ENCODE peak calls at places on chromosomes 12 and 14, in eight cellular contexts. X is tibial nerve, O is HCT116, A is breast epithelium, G is HepG2, I is heart left ventricle, C is transverse colon, Q is uterus. R is an unnamed sample.

GRCh38 chr14:37697489-37698121 is 102.2 kb downstream of the TTC6 start:
- DNase-seq in Q (no peak), C (no peak), G (peak; percentile 96), I (no peak), O (no peak), X (no peak), A (no peak), R (no peak)

GRCh38 chr12:94971923-94972322 is 31.6 kb downstream of the NDUFA12 start:
- DNase-seq in O (no peak), A (no peak), Q (no peak), G (no peak), X (no peak), I (no peak), C (no peak), R (no peak)

GRCh38 chr14:78319826-78320635 is 149.9 kb downstream of the NRXN3 start:
- DNase-seq in A (no peak), X (no peak), O (no peak), C (no peak), I (no peak), Q (no peak), G (no peak), R (no peak)

GRCh38 chr12:103801709-103802585 is 39.1 kb downstream of the NT5DC3 start:
- DNase-seq in G (peak; percentile 57), Q (peak; percentile 45), O (peak; percentile 51), I (no peak), X (no peak), C (no peak), A (no peak), R (peak; percentile 81)

GRCh38 chr12:109214131-109214530 is 95.0 kb downstream of the FOXN4 start:
- DNase-seq in I (no peak), A (no peak), G (no peak), Q (no peak), O (no peak), C (no peak), X (no peak), R (no peak)

GRCh38 chr14:34713681-34714319 is 593 bp downstream of the CFL2 start:
- DNase-seq in A (no peak), O (no peak), X (no peak), C (peak; percentile 37), Q (peak; percentile 61), G (peak; percentile 55), I (peak; percentile 40), R (peak; percentile 57)

GRCh38 chr14:105069887-105070759 is 4.9 kb upstream of the GPR132 start:
- DNase-seq in O (no peak), I (peak; percentile 52), X (no peak), G (no peak), C (no peak), A (peak; percentile 49), Q (no peak), R (no peak)

GRCh38 chr12:56676851-56677601 is 11.1 kb downstream of the PTGES3 start:
- DNase-seq in I (no peak), A (no peak), G (no peak), O (no peak), X (no peak), C (peak; percentile 34), Q (no peak), R (peak; percentile 3)

GRCh38 chr14:34633697-34634096 is 3.7 kb upstream of the SNX6 start:
- DNase-seq in C (no peak), A (no peak), I (no peak), X (no peak), G (no peak), Q (no peak), O (no peak), R (no peak)

GRCh38 chr14:95467657-95468056 is 48.8 kb downstream of the SYNE3 start:
- DNase-seq in X (no peak), G (no peak), A (no peak), Q (no peak), I (no peak), C (no peak), O (no peak), R (no peak)
- H3K27ac ChIP-seq in X (peak overlapping the region; percentile 47), G (no peak overlapping the region), A (peak overlapping the region; percentile 32), Q (no peak overlapping the region), I (peak overlapping the region; percentile 34), C (peak overlapping the region; percentile 78), O (no peak overlapping the region), R (no peak overlapping the region)

GRCh38 chr12:120903382-120903817 is 758 bp downstream of the SPPL3 start:
- DNase-seq in A (peak; percentile 62), Q (peak; percentile 47), I (peak; percentile 73), O (no peak), C (peak; percentile 81), G (peak; percentile 39), X (peak; percentile 23), R (peak; percentile 54)

GRCh38 chr12:120901818-120902217 is 2.3 kb downstream of the SPPL3 start:
- DNase-seq in Q (no peak), I (no peak), C (no peak), A (no peak), X (no peak), G (no peak), O (no peak), R (no peak)

GRCh38 chr12:120902846-120903381 is 1.2 kb downstream of the SPPL3 start:
- DNase-seq in C (no peak), A (no peak), X (no peak), I (no peak), G (no peak), O (no peak), Q (no peak), R (no peak)

GRCh38 chr12:120905856-120906384 is 1.8 kb upstream of the SPPL3 start:
- DNase-seq in I (no peak), O (no peak), C (no peak), X (no peak), G (no peak), A (no peak), Q (no peak), R (no peak)

DNA sequence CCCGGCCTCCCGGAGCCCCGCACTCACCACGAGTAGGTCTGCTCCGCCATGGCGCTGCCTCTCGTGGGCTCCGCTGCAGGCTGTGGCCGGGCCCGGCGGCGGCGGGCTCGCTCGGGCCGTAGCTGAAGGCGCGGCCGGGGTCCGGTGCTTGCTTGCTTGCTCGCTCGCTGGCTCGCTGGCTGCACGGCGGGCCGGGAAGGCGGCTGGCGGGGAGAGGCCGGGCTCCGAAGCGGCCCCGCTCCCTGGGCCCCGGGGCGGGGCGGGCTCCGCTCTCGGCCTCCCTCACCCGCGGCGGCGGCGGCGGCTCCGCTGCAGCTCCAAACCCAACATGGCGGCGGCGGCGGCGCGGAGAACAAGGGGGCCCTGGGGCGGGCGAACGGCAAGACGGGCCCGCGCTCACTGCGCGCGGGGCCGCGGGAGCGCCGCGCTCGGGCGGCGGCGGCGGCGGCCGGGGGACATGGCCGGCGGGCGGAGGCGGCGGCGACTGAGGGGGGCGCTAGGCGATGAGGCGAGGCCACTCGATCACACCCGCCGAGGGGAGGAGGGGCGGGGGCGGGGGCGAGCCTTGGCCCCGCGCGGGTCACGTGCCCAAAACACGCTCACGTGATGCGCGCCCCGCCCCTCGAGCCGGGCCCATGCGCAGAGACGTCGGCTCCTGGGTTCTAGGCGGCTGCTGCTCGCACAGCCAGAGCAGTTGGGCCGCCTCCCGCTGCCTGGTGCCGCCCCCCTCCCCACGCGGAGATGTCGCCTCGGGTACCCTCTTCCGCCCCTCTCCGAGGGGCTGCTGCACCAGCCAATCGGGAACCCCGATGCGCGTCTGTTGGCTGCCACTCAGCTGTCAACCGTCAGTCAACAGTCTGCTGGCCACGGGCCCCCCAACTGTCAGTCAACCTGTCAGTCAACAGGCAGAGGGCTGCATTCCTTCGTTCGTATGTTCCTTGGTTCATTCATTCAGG is at the start of gene SPPL3:
- DNase-seq in X (peak; percentile 89), G (peak; percentile 75), I (peak; percentile 96), O (peak; percentile 58), Q (peak; percentile 89), A (peak; percentile 86), C (peak; percentile 95), R (peak; percentile 89)
- TF ChIP-seq POLR2A in X (peak; percentile 54), G (peak; percentile 57), I (no peak), O (peak; percentile 50), Q (peak; percentile 44), A (peak; percentile 31), C (peak; percentile 32), R (peak; percentile 86)

GRCh38 chr12:12501121-12501520 is 61.5 kb downstream of the DUSP16 start:
- DNase-seq in A (no peak), X (no peak), C (no peak), I (no peak), O (no peak), G (no peak), Q (no peak), R (no peak)

GRCh38 chr12:12505544-12506501 is 56.8 kb downstream of the DUSP16 start:
- DNase-seq in A (no peak), X (no peak), O (no peak), Q (peak; percentile 30), I (no peak), G (peak; percentile 53), C (no peak), R (no peak)

GRCh38 chr12:12502813-12503146 is 59.9 kb downstream of the DUSP16 start:
- DNase-seq in I (no peak), A (no peak), G (no peak), O (no peak), X (no peak), Q (no peak), C (no peak), R (no peak)

GRCh38 chr12:12506541-12506940 is 56.1 kb downstream of the DUSP16 start:
- DNase-seq in G (no peak), O (no peak), C (no peak), A (no peak), X (no peak), Q (no peak), I (no peak), R (no peak)

GRCh38 chr12:12503384-12504078 is 59.1 kb downstream of the DUSP16 start:
- DNase-seq in G (no peak), C (no peak), X (no peak), Q (no peak), O (no peak), A (no peak), I (no peak), R (no peak)
- H3K4me1 ChIP-seq in G (peaks cover 46% of the 10 kb centered on the region), C (peaks cover 24% of the 10 kb centered on the region), X (peaks cover 26% of the 10 kb centered on the region), Q (no peaks in the 10 kb centered on the region), O (no peaks in the 10 kb centered on the region), A (no peaks in the 10 kb centered on the region), I (peaks cover 31% of the 10 kb centered on the region), R (peaks cover 31% of the 10 kb centered on the region)

GRCh38 chr14:24299255-24300191 is at the start of the genes DHRS1 and NOP9:
- DNase-seq in O (peak; percentile 86), X (peak; percentile 83), I (peak; percentile 93), Q (peak; percentile 89), A (peak; percentile 93), G (peak; percentile 93), C (peak; percentile 96), R (peak; percentile 68)

GRCh38 chr14:24307575-24308341 is at the start of gene CIDEB:
- DNase-seq in C (peak; percentile 86), A (no peak), O (no peak), Q (no peak), G (peak; percentile 99), X (no peak), I (peak; percentile 58), R (no peak)

GRCh38 chr14:24300326-24300980 is 803 bp downstream of the NOP9 start:
- DNase-seq in A (no peak), O (no peak), I (no peak), Q (no peak), C (no peak), G (no peak), X (no peak), R (no peak)

GRCh38 chr14:24307156-24307574 is 612 bp downstream of the CIDEB start:
- DNase-seq in O (no peak), C (no peak), G (no peak), X (no peak), Q (no peak), A (no peak), I (no peak), R (no peak)

DNA sequence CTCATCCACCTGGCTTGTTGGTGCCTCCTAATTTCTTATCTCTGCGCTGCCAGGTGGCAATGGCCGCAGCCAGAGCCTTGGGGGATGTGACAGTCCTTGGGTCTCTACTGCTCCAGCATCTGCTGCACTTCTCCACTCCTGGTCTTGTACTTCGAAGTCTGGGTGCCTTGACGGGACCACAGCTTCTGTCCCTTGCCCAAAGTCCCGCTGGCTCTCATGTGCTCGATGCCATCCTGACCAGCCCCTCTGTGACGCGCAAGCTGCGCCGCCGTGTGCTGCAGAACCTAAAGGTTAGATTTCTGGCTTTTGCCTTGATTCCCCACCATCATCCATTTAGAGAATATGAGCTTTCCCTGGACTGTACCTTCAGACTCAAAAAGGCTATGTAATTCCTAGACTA is 3.8 kb downstream of the CIDEB start:
- DNase-seq in C (no peak), Q (no peak), X (no peak), G (no peak), A (no peak), O (no peak), I (no peak), R (no peak)
- H3K27ac ChIP-seq in C (no peak overlapping the region), Q (no peak overlapping the region), X (no peak overlapping the region), G (no peak overlapping the region), A (no peak overlapping the region), O (no peak overlapping the region), I (no peak overlapping the region), R (no peak overlapping the region)